ENCODE peak calls at places on chromosomes 2 and 18, in seven cellular contexts. One of them, this sample, is unnamed.

GRCh38 chr18:57925706-57926105 is 118.3 kb upstream of the NEDD4L start:
- DNase-seq in stomach: no peak
- DNase-seq in MM.1S: no peak
- DNase-seq in CD8-positive, alpha-beta T cell: no peak
- DNase-seq in hepatocyte: no peak
- DNase-seq in AG04450: peak
- DNase-seq in RWPE2: no peak
- DNase-seq in this sample: no peak

GRCh38 chr2:203820969-203821368 is 46.6 kb upstream of the CTLA4 start:
- DNase-seq in stomach: no peak
- DNase-seq in RWPE2: no peak
- DNase-seq in CD8-positive, alpha-beta T cell: no peak
- DNase-seq in hepatocyte: no peak
- DNase-seq in AG04450: no peak
- DNase-seq in MM.1S: peak
- DNase-seq in this sample: no peak

GRCh38 chr2:209661286-209661685 is 110.3 kb upstream of the UNC80 start:
- DNase-seq in CD8-positive, alpha-beta T cell: no peak
- DNase-seq in RWPE2: no peak
- DNase-seq in MM.1S: no peak
- DNase-seq in stomach: no peak
- DNase-seq in hepatocyte: no peak
- DNase-seq in AG04450: no peak
- DNase-seq in this sample: no peak

GRCh38 chr2:238290079-238290478 is 1.7 kb upstream of the PER2 start:
- DNase-seq in hepatocyte: peak
- DNase-seq in CD8-positive, alpha-beta T cell: peak
- DNase-seq in stomach: peak
- DNase-seq in RWPE2: peak
- DNase-seq in MM.1S: no peak
- DNase-seq in AG04450: no peak
- DNase-seq in this sample: no peak

GRCh38 chr2:20427931-20428526 is 18.8 kb upstream of the RHOB start:
- DNase-seq in AG04450: no peak
- DNase-seq in hepatocyte: no peak
- DNase-seq in MM.1S: no peak
- DNase-seq in RWPE2: no peak
- DNase-seq in CD8-positive, alpha-beta T cell: no peak
- DNase-seq in stomach: no peak
- DNase-seq in this sample: peak

GRCh38 chr2:9463698-9464034 is 10.7 kb upstream of the IAH1 start:
- DNase-seq in CD8-positive, alpha-beta T cell: no peak
- DNase-seq in RWPE2: no peak
- DNase-seq in hepatocyte: no peak
- DNase-seq in AG04450: no peak
- DNase-seq in stomach: no peak
- DNase-seq in MM.1S: no peak
- DNase-seq in this sample: no peak

GRCh38 chr2:28101123-28101522 is 210.6 kb downstream of the BABAM2 start:
- DNase-seq in hepatocyte: no peak
- DNase-seq in RWPE2: no peak
- DNase-seq in MM.1S: no peak
- DNase-seq in AG04450: no peak
- DNase-seq in CD8-positive, alpha-beta T cell: no peak
- DNase-seq in stomach: no peak
- DNase-seq in this sample: no peak

GRCh38 chr2:73716518-73717250 is 20.5 kb downstream of the TPRKB start:
- DNase-seq in AG04450: peak
- DNase-seq in RWPE2: no peak
- DNase-seq in CD8-positive, alpha-beta T cell: no peak
- DNase-seq in MM.1S: no peak
- DNase-seq in stomach: no peak
- DNase-seq in hepatocyte: no peak
- DNase-seq in this sample: no peak

GRCh38 chr2:121755237-121756111 is at the start of gene TSN:
- DNase-seq in stomach: peak
- DNase-seq in RWPE2: peak
- DNase-seq in hepatocyte: peak
- DNase-seq in CD8-positive, alpha-beta T cell: peak
- DNase-seq in AG04450: peak
- DNase-seq in MM.1S: peak
- DNase-seq in this sample: peak

GRCh38 chr2:174224665-174225288 is 23.6 kb downstream of the OLA1 start:
- DNase-seq in hepatocyte: no peak
- DNase-seq in MM.1S: no peak
- DNase-seq in AG04450: no peak
- DNase-seq in CD8-positive, alpha-beta T cell: no peak
- DNase-seq in stomach: no peak
- DNase-seq in RWPE2: no peak
- DNase-seq in this sample: no peak

DNA sequence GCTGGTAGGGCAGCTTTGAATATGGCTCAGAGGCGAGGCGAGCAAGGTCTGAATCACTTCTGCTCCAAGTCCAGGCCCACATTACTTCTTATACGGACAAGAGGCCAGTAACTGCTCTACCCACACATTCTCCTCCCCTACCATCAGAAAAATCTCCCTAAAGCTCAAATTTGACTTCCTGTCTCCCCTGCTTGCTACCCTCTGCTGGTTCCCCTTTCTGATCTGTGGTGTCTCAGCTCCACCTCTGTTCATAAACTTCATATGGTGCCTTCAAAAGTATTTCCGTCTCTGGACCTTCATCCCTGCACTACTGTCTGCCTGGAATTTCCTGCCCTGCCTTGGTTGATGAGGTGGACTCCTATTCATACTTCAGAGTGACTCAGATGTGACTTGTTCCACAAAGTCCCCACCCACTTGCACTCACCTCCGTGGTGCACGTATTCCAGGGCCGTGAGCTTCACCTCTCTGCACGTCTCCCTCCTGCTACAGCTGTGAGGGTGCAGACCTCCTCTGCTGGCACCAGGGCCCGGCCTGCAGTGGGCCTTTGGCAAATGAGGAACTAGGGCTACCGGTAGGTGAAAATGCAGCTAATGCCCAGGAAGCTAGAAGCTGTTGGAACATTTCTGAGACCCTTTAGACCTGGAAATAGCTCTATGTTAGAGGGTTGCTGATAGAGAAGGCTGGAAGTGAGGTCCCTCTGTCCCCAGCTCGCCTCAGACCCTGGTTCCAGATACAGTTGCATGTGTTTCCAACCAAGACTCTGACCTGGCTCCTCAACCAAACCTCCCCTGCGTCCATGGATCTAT is 24.6 kb upstream of the KCMF1 start:
- DNase-seq in AG04450: no peak
- DNase-seq in RWPE2: peak
- DNase-seq in stomach: peak
- DNase-seq in CD8-positive, alpha-beta T cell: peak
- DNase-seq in MM.1S: no peak
- DNase-seq in hepatocyte: peak
- DNase-seq in this sample: no peak
- H3K4me3 ChIP-seq in AG04450: no peak
- H3K4me3 ChIP-seq in RWPE2: peak
- H3K4me3 ChIP-seq in stomach: no peak
- H3K4me3 ChIP-seq in CD8-positive, alpha-beta T cell: peak
- H3K4me3 ChIP-seq in MM.1S: no peak
- H3K4me3 ChIP-seq in hepatocyte: no peak
- H3K4me3 ChIP-seq in this sample: no peak

GRCh38 chr2:208255557-208256106 is 761 bp upstream of the IDH1 start:
- DNase-seq in MM.1S: no peak
- DNase-seq in stomach: no peak
- DNase-seq in AG04450: no peak
- DNase-seq in hepatocyte: no peak
- DNase-seq in RWPE2: no peak
- DNase-seq in CD8-positive, alpha-beta T cell: no peak
- DNase-seq in this sample: no peak
- TF ChIP-seq CTCF in MM.1S: no peak
- TF ChIP-seq CTCF in stomach: no peak
- TF ChIP-seq CTCF in AG04450: no peak
- TF ChIP-seq CTCF in hepatocyte: no peak
- TF ChIP-seq CTCF in RWPE2: peak
- TF ChIP-seq CTCF in CD8-positive, alpha-beta T cell: no peak
- TF ChIP-seq CTCF in this sample: no peak

DNA sequence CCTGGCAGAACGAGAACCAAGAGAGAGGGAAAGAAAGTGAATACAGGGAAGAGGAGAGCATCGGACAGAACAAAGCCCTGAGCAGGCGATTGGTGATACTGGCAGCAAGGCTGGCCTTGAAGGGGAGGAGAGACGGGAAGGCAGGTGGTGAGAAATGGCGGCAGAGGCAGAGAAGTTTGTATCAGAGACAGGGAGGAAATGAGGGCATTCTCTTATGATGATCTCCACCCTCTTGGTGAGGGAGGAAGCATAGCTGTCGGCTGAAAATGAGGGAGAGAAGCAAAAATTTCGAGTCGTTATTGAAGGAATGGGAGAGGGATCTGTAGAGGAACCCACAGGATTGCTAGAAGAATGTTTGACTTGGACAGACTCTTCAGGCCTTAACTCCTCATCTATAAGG is 80.6 kb downstream of the CLIP4 start:
- DNase-seq in CD8-positive, alpha-beta T cell: no peak
- DNase-seq in stomach: no peak
- DNase-seq in hepatocyte: no peak
- DNase-seq in MM.1S: no peak
- DNase-seq in RWPE2: no peak
- DNase-seq in AG04450: no peak
- DNase-seq in this sample: no peak
- H3K4me3 ChIP-seq in CD8-positive, alpha-beta T cell: no peak
- H3K4me3 ChIP-seq in stomach: no peak
- H3K4me3 ChIP-seq in hepatocyte: no peak
- H3K4me3 ChIP-seq in MM.1S: no peak
- H3K4me3 ChIP-seq in RWPE2: no peak
- H3K4me3 ChIP-seq in AG04450: no peak
- H3K4me3 ChIP-seq in this sample: no peak

GRCh38 chr18:22488554-22488953 is 70.8 kb upstream of the CTAGE1 start:
- DNase-seq in stomach: no peak
- DNase-seq in CD8-positive, alpha-beta T cell: no peak
- DNase-seq in MM.1S: no peak
- DNase-seq in hepatocyte: no peak
- DNase-seq in AG04450: no peak
- DNase-seq in RWPE2: no peak
- DNase-seq in this sample: peak

GRCh38 chr18:22493940-22494339 is 76.2 kb upstream of the CTAGE1 start:
- DNase-seq in CD8-positive, alpha-beta T cell: no peak
- DNase-seq in hepatocyte: no peak
- DNase-seq in AG04450: no peak
- DNase-seq in MM.1S: no peak
- DNase-seq in stomach: no peak
- DNase-seq in RWPE2: no peak
- DNase-seq in this sample: no peak

GRCh38 chr18:22489694-22490093 is 72.0 kb upstream of the CTAGE1 start:
- DNase-seq in CD8-positive, alpha-beta T cell: no peak
- DNase-seq in AG04450: no peak
- DNase-seq in MM.1S: no peak
- DNase-seq in RWPE2: no peak
- DNase-seq in hepatocyte: peak
- DNase-seq in stomach: no peak
- DNase-seq in this sample: no peak

GRCh38 chr18:22493255-22493654 is 75.5 kb upstream of the CTAGE1 start:
- DNase-seq in hepatocyte: peak
- DNase-seq in AG04450: no peak
- DNase-seq in RWPE2: no peak
- DNase-seq in CD8-positive, alpha-beta T cell: no peak
- DNase-seq in MM.1S: no peak
- DNase-seq in stomach: no peak
- DNase-seq in this sample: no peak

DNA sequence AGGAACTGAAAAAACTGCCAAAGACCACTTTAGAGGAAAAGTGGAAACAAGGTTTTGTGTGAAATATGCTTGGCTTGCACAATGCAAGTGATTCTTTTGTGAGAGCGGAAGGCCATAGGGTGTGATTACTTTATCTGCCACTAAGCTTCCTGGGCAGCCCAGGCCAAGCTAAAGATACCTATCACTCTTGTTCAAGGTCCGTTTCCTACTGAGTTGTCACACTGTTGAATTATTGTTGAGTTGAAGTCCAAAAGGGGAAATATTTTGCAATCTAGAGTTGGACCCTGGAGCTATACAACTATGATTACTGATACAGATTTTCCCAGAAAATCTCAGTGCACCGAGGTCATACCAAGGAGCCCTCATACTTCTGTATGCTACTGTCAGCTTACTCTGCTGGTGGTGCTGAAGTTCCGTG is 72.7 kb upstream of the CTAGE1 start:
- DNase-seq in RWPE2: no peak
- DNase-seq in AG04450: no peak
- DNase-seq in CD8-positive, alpha-beta T cell: no peak
- DNase-seq in MM.1S: no peak
- DNase-seq in hepatocyte: peak
- DNase-seq in stomach: no peak
- DNase-seq in this sample: no peak
- TF ChIP-seq CTCF in RWPE2: no peak
- TF ChIP-seq CTCF in AG04450: no peak
- TF ChIP-seq CTCF in CD8-positive, alpha-beta T cell: no peak
- TF ChIP-seq CTCF in MM.1S: no peak
- TF ChIP-seq CTCF in hepatocyte: peak
- TF ChIP-seq CTCF in stomach: no peak
- TF ChIP-seq CTCF in this sample: no peak

This sample was measured in coronary artery.